ENCODE peak calls at places on chromosomes 13 and 19, in ten cellular contexts. P, H, M, I, Y, N, C, R, U and V are unnamed samples.

GRCh38 chr19:45999653-46000121 is 4.4 kb downstream of the CCDC61 start:
- DNase-seq in I (no peak), P (peak; percentile 33), H (no peak), C (no peak), N (no peak), Y (no peak), M (no peak), U (peak; percentile 43), R (no peak), V (peak; percentile 39)

GRCh38 chr13:85638815-85639393 is 160.3 kb downstream of the SLITRK6 start:
- DNase-seq in U (no peak), N (no peak), I (no peak), P (no peak), R (no peak), H (no peak), M (no peak), Y (no peak), C (no peak), V (no peak)

GRCh38 chr19:54125713-54126112 is 10.2 kb downstream of the PRPF31 start:
- DNase-seq in C (no peak), U (no peak), M (no peak), P (no peak), R (no peak), H (no peak), I (no peak), N (no peak), Y (no peak), V (no peak)

GRCh38 chr19:31985001-31985605 is 360.3 kb upstream of the ZNF507 start:
- DNase-seq in I (no peak), U (no peak), R (no peak), N (no peak), M (no peak), C (no peak), Y (no peak), P (no peak), H (no peak), V (no peak)

GRCh38 chr13:24050292-24050711 is 110.2 kb upstream of the SPATA13 start:
- DNase-seq in U (peak; percentile 86), P (peak; percentile 68), C (no peak), H (peak; percentile 64), M (no peak), I (no peak), Y (no peak), R (no peak), N (peak; percentile 47), V (peak; percentile 69)

GRCh38 chr19:31099470-31100190 is 249.6 kb downstream of the TSHZ3 start:
- DNase-seq in M (no peak), U (no peak), Y (no peak), R (no peak), I (no peak), H (no peak), N (no peak), P (peak; percentile 86), C (no peak), V (no peak)

GRCh38 chr13:97222934-97223710 is 989 bp downstream of the MBNL2 start:
- DNase-seq in M (no peak), N (no peak), P (peak; percentile 38), Y (no peak), I (no peak), H (no peak), R (no peak), U (no peak), C (no peak), V (no peak)

GRCh38 chr19:55369651-55370304 is 485 bp downstream of the IL11 start:
- DNase-seq in N (no peak), C (peak; percentile 41), I (no peak), R (no peak), M (no peak), H (no peak), Y (no peak), U (peak; percentile 76), P (peak; percentile 61), V (peak; percentile 60)

GRCh38 chr13:109333893-109334651 is 452.3 kb downstream of the IRS2 start:
- DNase-seq in Y (no peak), P (no peak), M (no peak), U (no peak), C (no peak), H (no peak), R (no peak), I (no peak), N (no peak), V (no peak)

GRCh38 chr19:12733907-12734214 is 623 bp downstream of the TRIR start:
- DNase-seq in N (no peak), U (no peak), P (no peak), I (no peak), H (no peak), R (no peak), M (no peak), C (no peak), Y (no peak), V (no peak)

GRCh38 chr19:12736854-12737665 is at the start of gene GET3:
- DNase-seq in U (peak; percentile 100), N (peak; percentile 98), Y (peak; percentile 97), P (peak; percentile 100), C (peak; percentile 97), I (peak; percentile 95), M (peak; percentile 100), H (peak; percentile 97), R (peak; percentile 93), V (peak; percentile 100)

GRCh38 chr19:12731337-12731736 is 3.1 kb downstream of the TRIR start:
- DNase-seq in M (no peak), I (no peak), P (no peak), R (no peak), Y (no peak), N (no peak), H (no peak), U (no peak), C (no peak), V (no peak)

GRCh38 chr19:12730054-12730453 is 4.4 kb downstream of the TRIR start:
- DNase-seq in H (no peak), C (peak; percentile 48), P (no peak), M (no peak), I (no peak), U (no peak), N (no peak), Y (no peak), R (no peak), V (no peak)

GRCh38 chr19:12733369-12733896 is 1.1 kb downstream of the TRIR start:
- DNase-seq in M (no peak), R (no peak), I (no peak), Y (no peak), N (no peak), U (peak; percentile 45), C (peak; percentile 77), H (no peak), P (peak; percentile 47), V (peak; percentile 49)
- TF ChIP-seq CTCF in M (peak; percentile 51), R (no peak), I (no peak), Y (no peak), N (no peak), U (peak; percentile 49), C (peak; percentile 59), H (no peak), P (peak; percentile 33), V (peak; percentile 34)

DNA sequence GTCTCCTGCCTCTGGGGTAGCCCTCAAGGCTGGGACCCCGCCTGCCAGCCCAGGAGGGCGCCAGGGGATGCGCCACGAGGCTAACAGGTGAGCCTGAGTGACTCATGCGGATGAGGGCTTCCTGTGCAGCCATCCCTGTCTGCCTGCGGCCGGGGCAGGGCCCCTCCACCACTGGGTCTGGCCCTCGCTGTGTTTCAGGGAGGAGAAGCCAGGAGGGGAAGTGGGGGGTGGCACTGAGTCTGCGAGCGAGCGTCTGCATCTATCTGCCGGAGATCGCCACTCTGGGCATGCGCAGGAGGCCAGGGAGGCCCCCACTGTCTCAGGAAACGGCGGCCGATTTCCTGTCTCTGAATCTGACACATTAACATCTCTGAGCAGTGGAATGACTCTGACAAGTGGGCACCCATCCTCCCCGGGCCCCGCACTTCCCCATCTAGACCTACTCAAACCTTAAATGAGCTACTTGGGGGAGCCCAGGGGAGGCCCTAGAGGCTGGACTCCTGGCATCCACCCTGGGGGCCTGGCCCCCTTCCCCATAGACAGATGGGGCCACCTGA is 19.7 kb downstream of the RFX1 start:
- DNase-seq in N (peak; percentile 42), C (peak; percentile 97), R (peak; percentile 85), M (no peak), Y (peak; percentile 89), P (peak; percentile 31), I (peak; percentile 67), H (peak; percentile 77), U (peak; percentile 72), V (peak; percentile 74)
- H3K4me3 ChIP-seq in N (no peak overlapping the region), C (no peak overlapping the region), R (no peak overlapping the region), M (no peak overlapping the region), Y (no peak overlapping the region), P (no peak overlapping the region), I (peak overlapping the region; percentile 48), H (no peak overlapping the region), U (no peak overlapping the region), V (no peak overlapping the region)

GRCh38 chr19:13211426-13212308 is 61.5 kb downstream of the IER2 start:
- DNase-seq in U (no peak), I (no peak), P (no peak), N (no peak), Y (no peak), R (no peak), C (no peak), M (no peak), H (no peak), V (no peak)

GRCh38 chr19:13212759-13213330 is 62.6 kb downstream of the IER2 start:
- DNase-seq in R (no peak), M (peak; percentile 56), P (peak; percentile 46), Y (no peak), N (peak; percentile 20), H (peak; percentile 54), U (peak; percentile 43), I (no peak), C (peak; percentile 76), V (peak; percentile 66)

GRCh38 chr19:13208964-13209796 is 59.0 kb downstream of the IER2 start:
- DNase-seq in P (no peak), Y (no peak), U (no peak), C (no peak), I (no peak), R (no peak), H (peak; percentile 18), N (no peak), M (no peak), V (no peak)

GRCh38 chr19:13209797-13210775 is 59.9 kb downstream of the IER2 start:
- DNase-seq in N (no peak), C (no peak), M (no peak), Y (no peak), U (no peak), R (no peak), H (no peak), I (no peak), P (no peak), V (no peak)

DNA sequence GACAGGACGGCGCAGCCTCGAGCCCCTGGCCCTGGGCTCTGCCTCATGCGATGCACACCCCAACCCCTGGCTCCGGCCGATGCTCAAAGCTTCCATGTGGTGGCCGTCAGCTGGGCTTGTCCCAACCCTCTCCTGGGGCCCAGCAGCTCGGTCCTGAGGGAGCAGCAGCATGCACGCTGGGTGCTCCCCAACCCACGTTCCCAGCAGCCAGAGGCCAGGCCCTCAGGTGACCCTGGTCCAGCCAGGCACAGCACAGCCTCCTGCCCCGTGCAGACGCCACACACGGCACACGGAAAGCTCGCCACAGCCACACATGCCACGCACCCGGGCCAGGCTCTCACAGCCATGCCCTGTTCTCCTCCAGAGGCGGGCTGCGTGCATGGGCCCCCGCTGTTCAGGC is 60.7 kb downstream of the IER2 start:
- DNase-seq in P (no peak), Y (no peak), M (no peak), C (no peak), N (no peak), U (no peak), H (no peak), I (no peak), R (no peak), V (no peak)
- TF ChIP-seq CTCF in P (no peak), Y (no peak), M (no peak), C (no peak), N (no peak), U (no peak), H (no peak), I (no peak), R (no peak), V (no peak)

GRCh38 chr19:3785938-3786824 is at the start of gene MATK:
- DNase-seq in H (no peak), P (no peak), M (no peak), C (peak; percentile 82), N (no peak), R (no peak), U (no peak), I (no peak), Y (no peak), V (no peak)
- H3K4me3 ChIP-seq in H (no peak within 1 kb of the TSS), P (no peak within 1 kb of the TSS), M (no peak within 1 kb of the TSS), C (peak within 1 kb of the TSS; percentile 78), N (peak within 1 kb of the TSS; percentile 32), R (no peak within 1 kb of the TSS), U (no peak within 1 kb of the TSS), I (peak within 1 kb of the TSS; percentile 50), Y (no peak within 1 kb of the TSS), V (no peak within 1 kb of the TSS)